ENCODE peak calls at places on chromosomes 3 and 15, in four cellular contexts. One of them, this sample, is unnamed.

GRCh38 chr3:58120075-58120812 is 90.5 kb downstream of the DNASE1L3 start:
- DNase-seq in transverse colon: no peak
- DNase-seq in AG04450: no peak
- DNase-seq in psoas muscle: no peak
- DNase-seq in this sample: no peak

GRCh38 chr15:88878720-88879184 is 16.6 kb downstream of the HAPLN3 start:
- DNase-seq in transverse colon: peak; percentile 36
- DNase-seq in AG04450: no peak
- DNase-seq in psoas muscle: peak; percentile 71
- DNase-seq in this sample: peak; percentile 60

GRCh38 chr3:37904614-37905047 is 43.0 kb downstream of the CTDSPL start:
- DNase-seq in transverse colon: no peak
- DNase-seq in AG04450: no peak
- DNase-seq in psoas muscle: no peak
- DNase-seq in this sample: peak; percentile 57

GRCh38 chr3:152658977-152659376 is 176.0 kb upstream of the P2RY1 start:
- DNase-seq in transverse colon: no peak
- DNase-seq in AG04450: no peak
- DNase-seq in psoas muscle: no peak
- DNase-seq in this sample: no peak

GRCh38 chr15:77650285-77650684 is 17.6 kb upstream of the LINGO1 start:
- DNase-seq in transverse colon: no peak
- DNase-seq in AG04450: no peak
- DNase-seq in psoas muscle: no peak
- DNase-seq in this sample: peak; percentile 17

GRCh38 chr3:117885046-117885445 is 1149.6 kb downstream of the IGSF11 start:
- DNase-seq in transverse colon: no peak
- DNase-seq in AG04450: no peak
- DNase-seq in psoas muscle: no peak
- DNase-seq in this sample: no peak

GRCh38 chr15:69758810-69759410 is 306.3 kb downstream of the RPLP1 start:
- DNase-seq in transverse colon: peak; percentile 71
- DNase-seq in AG04450: no peak
- DNase-seq in psoas muscle: no peak
- DNase-seq in this sample: peak; percentile 88

GRCh38 chr3:15637131-15637951 is 35.8 kb downstream of the BTD start:
- DNase-seq in transverse colon: no peak
- DNase-seq in AG04450: no peak
- DNase-seq in psoas muscle: no peak
- DNase-seq in this sample: peak; percentile 44

GRCh38 chr15:98160236-98160635 is 199.7 kb downstream of the ARRDC4 start:
- DNase-seq in transverse colon: no peak
- DNase-seq in AG04450: no peak
- DNase-seq in psoas muscle: no peak
- DNase-seq in this sample: no peak

GRCh38 chr15:99085413-99086326 is 19.2 kb upstream of the SYNM start:
- DNase-seq in transverse colon: no peak
- DNase-seq in AG04450: peak; percentile 51
- DNase-seq in psoas muscle: peak; percentile 55
- DNase-seq in this sample: no peak

GRCh38 chr3:107822308-107822707 is 268.5 kb downstream of the CD47 start:
- DNase-seq in transverse colon: no peak
- DNase-seq in AG04450: no peak
- DNase-seq in psoas muscle: no peak
- DNase-seq in this sample: no peak

GRCh38 chr3:8776406-8776805 is 7.0 kb upstream of the OXTR start:
- DNase-seq in transverse colon: no peak
- DNase-seq in AG04450: peak; percentile 68
- DNase-seq in psoas muscle: no peak
- DNase-seq in this sample: peak; percentile 86

GRCh38 chr3:139940622-139941021 is 5.6 kb downstream of the CLSTN2 start:
- DNase-seq in transverse colon: no peak
- DNase-seq in AG04450: no peak
- DNase-seq in psoas muscle: no peak
- DNase-seq in this sample: no peak

GRCh38 chr3:56971261-56971660 is 89.2 kb upstream of the SPATA12 start:
- DNase-seq in transverse colon: no peak
- DNase-seq in AG04450: no peak
- DNase-seq in psoas muscle: no peak
- DNase-seq in this sample: no peak

GRCh38 chr3:32419766-32420137 is 28.1 kb downstream of the CMTM7 start:
- DNase-seq in transverse colon: no peak
- DNase-seq in AG04450: no peak
- DNase-seq in psoas muscle: no peak
- DNase-seq in this sample: no peak

GRCh38 chr3:122230174-122230573 is 46.7 kb downstream of the CASR start:
- DNase-seq in transverse colon: no peak
- DNase-seq in AG04450: no peak
- DNase-seq in psoas muscle: no peak
- DNase-seq in this sample: no peak

GRCh38 chr3:143693506-143693905 is 154.8 kb downstream of the SLC9A9 start:
- DNase-seq in transverse colon: no peak
- DNase-seq in AG04450: no peak
- DNase-seq in psoas muscle: no peak
- DNase-seq in this sample: no peak

GRCh38 chr3:126552688-126553283 is 5.9 kb downstream of the C3orf22 start:
- DNase-seq in transverse colon: peak; percentile 4
- DNase-seq in AG04450: no peak
- DNase-seq in psoas muscle: peak; percentile 38
- DNase-seq in this sample: no peak

GRCh38 chr15:90291679-90292356 is 26.3 kb downstream of the NGRN start:
- DNase-seq in transverse colon: peak; percentile 57
- DNase-seq in AG04450: no peak
- DNase-seq in psoas muscle: no peak
- DNase-seq in this sample: no peak

GRCh38 chr3:98151241-98151640 is 4.0 kb downstream of the OR5H14 start:
- DNase-seq in transverse colon: no peak
- DNase-seq in AG04450: no peak
- DNase-seq in psoas muscle: no peak
- DNase-seq in this sample: no peak

GRCh38 chr3:48268936-48269551 is 28.1 kb downstream of the ZNF589 start:
- DNase-seq in transverse colon: peak; percentile 47
- DNase-seq in AG04450: no peak
- DNase-seq in psoas muscle: no peak
- DNase-seq in this sample: peak; percentile 17

GRCh38 chr3:72903004-72903403 is 15.2 kb downstream of the GXYLT2 start:
- DNase-seq in transverse colon: no peak
- DNase-seq in AG04450: no peak
- DNase-seq in psoas muscle: no peak
- DNase-seq in this sample: peak; percentile 89

GRCh38 chr3:49357466-49358216 is 512 bp downstream of the GPX1 start:
- DNase-seq in transverse colon: peak; percentile 58
- DNase-seq in AG04450: peak; percentile 74
- DNase-seq in psoas muscle: peak; percentile 73
- DNase-seq in this sample: peak; percentile 95

GRCh38 chr3:127534564-127534963 is 56.0 kb downstream of the TPRA1 start:
- DNase-seq in transverse colon: no peak
- DNase-seq in AG04450: no peak
- DNase-seq in psoas muscle: no peak
- DNase-seq in this sample: no peak

GRCh38 chr3:129892857-129893615 is 475 bp downstream of the TMCC1 start:
- DNase-seq in transverse colon: peak; percentile 74
- DNase-seq in AG04450: no peak
- DNase-seq in psoas muscle: no peak
- DNase-seq in this sample: no peak

GRCh38 chr3:142086581-142087090 is 62.7 kb downstream of the TFDP2 start:
- DNase-seq in transverse colon: peak; percentile 52
- DNase-seq in AG04450: no peak
- DNase-seq in psoas muscle: no peak
- DNase-seq in this sample: no peak

GRCh38 chr3:177463863-177464262 is 266.6 kb upstream of the TBL1XR1 start:
- DNase-seq in transverse colon: no peak
- DNase-seq in AG04450: no peak
- DNase-seq in psoas muscle: no peak
- DNase-seq in this sample: peak; percentile 45

GRCh38 chr15:78322243-78322642 is 17.9 kb upstream of the CRABP1 start:
- DNase-seq in transverse colon: no peak
- DNase-seq in AG04450: no peak
- DNase-seq in psoas muscle: peak; percentile 49
- DNase-seq in this sample: no peak

GRCh38 chr3:40523781-40524180 is 979 bp upstream of the ZNF621 start:
- DNase-seq in transverse colon: no peak
- DNase-seq in AG04450: no peak
- DNase-seq in psoas muscle: no peak
- DNase-seq in this sample: no peak

GRCh38 chr15:33226559-33227181 is 32.2 kb upstream of the FMN1 start:
- DNase-seq in transverse colon: peak; percentile 33
- DNase-seq in AG04450: no peak
- DNase-seq in psoas muscle: no peak
- DNase-seq in this sample: peak; percentile 13

GRCh38 chr3:172346161-172346560 is 102.1 kb downstream of the GHSR start:
- DNase-seq in transverse colon: no peak
- DNase-seq in AG04450: no peak
- DNase-seq in psoas muscle: no peak
- DNase-seq in this sample: no peak

GRCh38 chr3:100615684-100616083 is 6.3 kb downstream of the ADGRG7 start:
- DNase-seq in transverse colon: no peak
- DNase-seq in AG04450: no peak
- DNase-seq in psoas muscle: no peak
- DNase-seq in this sample: peak; percentile 15

GRCh38 chr3:32132706-32133105 is 26.3 kb downstream of the GPD1L start:
- DNase-seq in transverse colon: no peak
- DNase-seq in AG04450: no peak
- DNase-seq in psoas muscle: no peak
- DNase-seq in this sample: no peak

GRCh38 chr3:126828306-126828705 is 124.3 kb downstream of the CHCHD6 start:
- DNase-seq in transverse colon: no peak
- DNase-seq in AG04450: no peak
- DNase-seq in psoas muscle: peak; percentile 80
- DNase-seq in this sample: peak; percentile 22

GRCh38 chr3:186220365-186220764 is 111.5 kb upstream of the ETV5 start:
- DNase-seq in transverse colon: no peak
- DNase-seq in AG04450: no peak
- DNase-seq in psoas muscle: no peak
- DNase-seq in this sample: no peak

GRCh38 chr15:52651114-52651513 is 28.1 kb downstream of the ATOSA start:
- DNase-seq in transverse colon: no peak
- DNase-seq in AG04450: no peak
- DNase-seq in psoas muscle: no peak
- DNase-seq in this sample: no peak

GRCh38 chr15:52651868-52652267 is 27.3 kb downstream of the ATOSA start:
- DNase-seq in transverse colon: peak; percentile 65
- DNase-seq in AG04450: peak; percentile 92
- DNase-seq in psoas muscle: peak; percentile 65
- DNase-seq in this sample: peak; percentile 95

GRCh38 chr15:52653451-52653964 is 25.7 kb downstream of the ATOSA start:
- DNase-seq in transverse colon: no peak
- DNase-seq in AG04450: peak; percentile 48
- DNase-seq in psoas muscle: no peak
- DNase-seq in this sample: peak; percentile 73

GRCh38 chr15:52652984-52653383 is 26.2 kb downstream of the ATOSA start:
- DNase-seq in transverse colon: peak; percentile 12
- DNase-seq in AG04450: peak; percentile 72
- DNase-seq in psoas muscle: no peak
- DNase-seq in this sample: peak; percentile 89

DNA sequence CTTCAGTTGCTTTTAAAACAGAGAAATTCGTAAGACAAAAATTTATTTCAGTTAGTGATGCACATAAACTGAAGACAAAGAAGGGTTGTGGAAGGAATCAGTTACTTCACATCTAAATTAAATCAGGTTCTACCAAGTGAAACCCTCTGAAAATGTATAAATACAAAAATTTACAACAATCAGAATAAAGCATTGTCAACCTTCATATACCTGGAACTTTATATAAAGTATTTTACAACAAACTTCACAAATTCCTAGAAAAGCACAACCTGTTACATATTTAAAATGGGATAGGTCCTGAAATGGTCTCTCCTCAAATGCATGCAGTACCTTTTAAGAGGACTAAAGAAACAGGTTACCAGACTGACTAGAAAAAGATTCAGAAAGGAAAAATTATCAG is 26.9 kb downstream of the ATOSA start:
- DNase-seq in transverse colon: no peak
- DNase-seq in AG04450: no peak
- DNase-seq in psoas muscle: no peak
- DNase-seq in this sample: no peak
- H3K4me3 ChIP-seq in transverse colon: no peak overlapping the region
- H3K4me3 ChIP-seq in AG04450: peak overlapping the region; percentile 7
- H3K4me3 ChIP-seq in psoas muscle: peak overlapping the region; percentile 32
- H3K4me3 ChIP-seq in this sample: peak overlapping the region; percentile 46

GRCh38 chr3:124586126-124587052 is 143.9 kb upstream of the UMPS start:
- DNase-seq in transverse colon: no peak
- DNase-seq in AG04450: no peak
- DNase-seq in psoas muscle: no peak
- DNase-seq in this sample: no peak
- H3K4me3 ChIP-seq in transverse colon: no peak overlapping the region
- H3K4me3 ChIP-seq in AG04450: no peak overlapping the region
- H3K4me3 ChIP-seq in psoas muscle: peak overlapping the region; percentile 74
- H3K4me3 ChIP-seq in this sample: no peak overlapping the region

GRCh38 chr15:42632100-42632675 is 56.8 kb downstream of the STARD9 start:
- DNase-seq in transverse colon: no peak
- DNase-seq in AG04450: no peak
- DNase-seq in psoas muscle: no peak
- DNase-seq in this sample: no peak
- H3K4me3 ChIP-seq in transverse colon: no peak overlapping the region
- H3K4me3 ChIP-seq in AG04450: no peak overlapping the region
- H3K4me3 ChIP-seq in psoas muscle: no peak overlapping the region
- H3K4me3 ChIP-seq in this sample: no peak overlapping the region

GRCh38 chr3:190122198-190122771 is 1.6 kb upstream of the P3H2 start:
- DNase-seq in transverse colon: no peak
- DNase-seq in AG04450: no peak
- DNase-seq in psoas muscle: no peak
- DNase-seq in this sample: no peak

GRCh38 chr3:190120161-190121060 is at the start of gene P3H2:
- DNase-seq in transverse colon: peak; percentile 84
- DNase-seq in AG04450: peak; percentile 78
- DNase-seq in psoas muscle: peak; percentile 82
- DNase-seq in this sample: peak; percentile 92

GRCh38 chr3:190117995-190118394 is 2.7 kb downstream of the P3H2 start:
- DNase-seq in transverse colon: no peak
- DNase-seq in AG04450: no peak
- DNase-seq in psoas muscle: no peak
- DNase-seq in this sample: no peak

GRCh38 chr3:190121061-190121765 is 516 bp upstream of the P3H2 start:
- DNase-seq in transverse colon: no peak
- DNase-seq in AG04450: no peak
- DNase-seq in psoas muscle: no peak
- DNase-seq in this sample: no peak

GRCh38 chr3:190119734-190120133 is 963 bp downstream of the P3H2 start:
- DNase-seq in transverse colon: no peak
- DNase-seq in AG04450: no peak
- DNase-seq in psoas muscle: no peak
- DNase-seq in this sample: no peak
- H3K4me3 ChIP-seq in transverse colon: peak overlapping the region; percentile 76
- H3K4me3 ChIP-seq in AG04450: peak overlapping the region; percentile 75
- H3K4me3 ChIP-seq in psoas muscle: peak overlapping the region; percentile 65
- H3K4me3 ChIP-seq in this sample: peak overlapping the region; percentile 71

DNA sequence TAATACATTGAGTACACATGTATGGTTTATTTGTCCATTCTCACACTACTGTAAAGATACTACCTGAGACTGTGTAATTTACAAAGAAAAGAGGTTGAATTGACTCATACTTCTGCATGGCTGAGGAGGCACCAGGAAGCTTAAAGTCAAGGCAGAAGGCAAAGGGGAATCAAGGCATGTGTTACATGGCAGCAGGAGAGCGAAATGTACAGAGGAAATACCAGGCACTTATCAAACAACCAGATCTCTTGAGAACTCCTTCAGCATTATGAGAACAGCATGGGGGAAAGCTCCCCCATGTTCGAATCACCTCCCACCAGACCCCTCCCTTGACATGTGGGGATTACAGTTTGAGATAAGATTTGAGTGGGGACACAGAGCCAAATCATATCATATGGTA is 666.3 kb downstream of the ZBBX start:
- DNase-seq in transverse colon: no peak
- DNase-seq in AG04450: no peak
- DNase-seq in psoas muscle: no peak
- DNase-seq in this sample: no peak
- H3K4me3 ChIP-seq in transverse colon: no peak overlapping the region
- H3K4me3 ChIP-seq in AG04450: no peak overlapping the region
- H3K4me3 ChIP-seq in psoas muscle: no peak overlapping the region
- H3K4me3 ChIP-seq in this sample: no peak overlapping the region

This sample was measured in fibroblast of villous mesenchyme.